ENCODE peak calls at places on chromosomes 6 and 20, in nine cellular contexts. One of them, this sample, is unnamed.

GRCh38 chr6:98769546-98769945 is 64.8 kb upstream of the POU3F2 start:
- DNase-seq in fibroblast of the aortic adventitia: peak
- DNase-seq in osteocyte: no peak
- DNase-seq in kidney: no peak
- DNase-seq in AG08395: peak
- DNase-seq in NCI-H524: peak
- DNase-seq in activated CD8-positive, alpha-beta T cell treated with anti-CD3 and anti-CD28 coated beads, Interleukin-2, amount 10 ng/mL, durations not matched to agents 7 days and 5 days: peak
- DNase-seq in KBM-7: peak
- DNase-seq in caudate nucleus: no peak
- DNase-seq in this sample: peak

GRCh38 chr6:36384095-36384494 is 3.4 kb downstream of the ETV7 start:
- DNase-seq in AG08395: no peak
- DNase-seq in activated CD8-positive, alpha-beta T cell treated with anti-CD3 and anti-CD28 coated beads, Interleukin-2, amount 10 ng/mL, durations not matched to agents 7 days and 5 days: no peak
- DNase-seq in caudate nucleus: no peak
- DNase-seq in KBM-7: no peak
- DNase-seq in osteocyte: no peak
- DNase-seq in kidney: no peak
- DNase-seq in fibroblast of the aortic adventitia: no peak
- DNase-seq in NCI-H524: no peak
- DNase-seq in this sample: no peak

GRCh38 chr6:136095961-136096360 is 154.2 kb downstream of the MTFR2 start:
- DNase-seq in activated CD8-positive, alpha-beta T cell treated with anti-CD3 and anti-CD28 coated beads, Interleukin-2, amount 10 ng/mL, durations not matched to agents 7 days and 5 days: no peak
- DNase-seq in AG08395: peak
- DNase-seq in fibroblast of the aortic adventitia: peak
- DNase-seq in NCI-H524: no peak
- DNase-seq in caudate nucleus: no peak
- DNase-seq in kidney: no peak
- DNase-seq in KBM-7: no peak
- DNase-seq in osteocyte: no peak
- DNase-seq in this sample: no peak

GRCh38 chr6:15249371-15250019 is 3.6 kb downstream of the JARID2 start:
- DNase-seq in kidney: no peak
- DNase-seq in caudate nucleus: peak
- DNase-seq in KBM-7: no peak
- DNase-seq in activated CD8-positive, alpha-beta T cell treated with anti-CD3 and anti-CD28 coated beads, Interleukin-2, amount 10 ng/mL, durations not matched to agents 7 days and 5 days: no peak
- DNase-seq in NCI-H524: peak
- DNase-seq in AG08395: no peak
- DNase-seq in fibroblast of the aortic adventitia: peak
- DNase-seq in osteocyte: no peak
- DNase-seq in this sample: no peak

GRCh38 chr6:3417473-3417872 is 39.4 kb downstream of the SLC22A23 start:
- DNase-seq in KBM-7: no peak
- DNase-seq in osteocyte: no peak
- DNase-seq in fibroblast of the aortic adventitia: no peak
- DNase-seq in caudate nucleus: no peak
- DNase-seq in kidney: no peak
- DNase-seq in NCI-H524: no peak
- DNase-seq in AG08395: no peak
- DNase-seq in activated CD8-positive, alpha-beta T cell treated with anti-CD3 and anti-CD28 coated beads, Interleukin-2, amount 10 ng/mL, durations not matched to agents 7 days and 5 days: no peak
- DNase-seq in this sample: no peak

GRCh38 chr20:62946918-62947317 is 5.6 kb upstream of the SLC17A9 start:
- DNase-seq in KBM-7: no peak
- DNase-seq in caudate nucleus: no peak
- DNase-seq in NCI-H524: no peak
- DNase-seq in osteocyte: no peak
- DNase-seq in activated CD8-positive, alpha-beta T cell treated with anti-CD3 and anti-CD28 coated beads, Interleukin-2, amount 10 ng/mL, durations not matched to agents 7 days and 5 days: no peak
- DNase-seq in fibroblast of the aortic adventitia: peak
- DNase-seq in AG08395: no peak
- DNase-seq in kidney: peak
- DNase-seq in this sample: no peak

GRCh38 chr20:40304119-40304518 is 384.9 kb downstream of the MAFB start:
- DNase-seq in fibroblast of the aortic adventitia: no peak
- DNase-seq in NCI-H524: no peak
- DNase-seq in KBM-7: no peak
- DNase-seq in osteocyte: no peak
- DNase-seq in caudate nucleus: no peak
- DNase-seq in AG08395: no peak
- DNase-seq in kidney: no peak
- DNase-seq in activated CD8-positive, alpha-beta T cell treated with anti-CD3 and anti-CD28 coated beads, Interleukin-2, amount 10 ng/mL, durations not matched to agents 7 days and 5 days: no peak
- DNase-seq in this sample: no peak

GRCh38 chr6:3286641-3287171 is 28.0 kb downstream of the PSMG4 start:
- DNase-seq in activated CD8-positive, alpha-beta T cell treated with anti-CD3 and anti-CD28 coated beads, Interleukin-2, amount 10 ng/mL, durations not matched to agents 7 days and 5 days: no peak
- DNase-seq in KBM-7: no peak
- DNase-seq in fibroblast of the aortic adventitia: no peak
- DNase-seq in osteocyte: no peak
- DNase-seq in caudate nucleus: no peak
- DNase-seq in AG08395: no peak
- DNase-seq in kidney: peak
- DNase-seq in NCI-H524: no peak
- DNase-seq in this sample: no peak

GRCh38 chr6:119637768-119638167 is 288.2 kb upstream of the MAN1A1 start:
- DNase-seq in caudate nucleus: no peak
- DNase-seq in osteocyte: no peak
- DNase-seq in KBM-7: peak
- DNase-seq in NCI-H524: no peak
- DNase-seq in kidney: no peak
- DNase-seq in AG08395: no peak
- DNase-seq in fibroblast of the aortic adventitia: no peak
- DNase-seq in activated CD8-positive, alpha-beta T cell treated with anti-CD3 and anti-CD28 coated beads, Interleukin-2, amount 10 ng/mL, durations not matched to agents 7 days and 5 days: no peak
- DNase-seq in this sample: no peak

GRCh38 chr6:169277619-169278018 is 24.0 kb upstream of the THBS2 start:
- DNase-seq in osteocyte: no peak
- DNase-seq in fibroblast of the aortic adventitia: no peak
- DNase-seq in activated CD8-positive, alpha-beta T cell treated with anti-CD3 and anti-CD28 coated beads, Interleukin-2, amount 10 ng/mL, durations not matched to agents 7 days and 5 days: no peak
- DNase-seq in NCI-H524: no peak
- DNase-seq in AG08395: no peak
- DNase-seq in caudate nucleus: no peak
- DNase-seq in KBM-7: no peak
- DNase-seq in kidney: no peak
- DNase-seq in this sample: no peak

GRCh38 chr6:125050663-125051318 is 88.6 kb downstream of the RNF217 start:
- DNase-seq in activated CD8-positive, alpha-beta T cell treated with anti-CD3 and anti-CD28 coated beads, Interleukin-2, amount 10 ng/mL, durations not matched to agents 7 days and 5 days: no peak
- DNase-seq in AG08395: no peak
- DNase-seq in caudate nucleus: no peak
- DNase-seq in KBM-7: no peak
- DNase-seq in kidney: no peak
- DNase-seq in fibroblast of the aortic adventitia: no peak
- DNase-seq in NCI-H524: no peak
- DNase-seq in osteocyte: no peak
- DNase-seq in this sample: no peak

GRCh38 chr6:3335169-3335568 is 76.4 kb downstream of the PSMG4 start:
- DNase-seq in fibroblast of the aortic adventitia: no peak
- DNase-seq in caudate nucleus: no peak
- DNase-seq in kidney: no peak
- DNase-seq in KBM-7: no peak
- DNase-seq in activated CD8-positive, alpha-beta T cell treated with anti-CD3 and anti-CD28 coated beads, Interleukin-2, amount 10 ng/mL, durations not matched to agents 7 days and 5 days: no peak
- DNase-seq in AG08395: no peak
- DNase-seq in NCI-H524: no peak
- DNase-seq in osteocyte: no peak
- DNase-seq in this sample: no peak

GRCh38 chr6:40139447-40139846 is 205.2 kb upstream of the MOCS1 start:
- DNase-seq in osteocyte: no peak
- DNase-seq in caudate nucleus: no peak
- DNase-seq in activated CD8-positive, alpha-beta T cell treated with anti-CD3 and anti-CD28 coated beads, Interleukin-2, amount 10 ng/mL, durations not matched to agents 7 days and 5 days: no peak
- DNase-seq in NCI-H524: no peak
- DNase-seq in fibroblast of the aortic adventitia: no peak
- DNase-seq in kidney: no peak
- DNase-seq in AG08395: no peak
- DNase-seq in KBM-7: no peak
- DNase-seq in this sample: no peak

GRCh38 chr20:16719421-16719820 is 10.4 kb upstream of the SNRPB2 start:
- DNase-seq in KBM-7: no peak
- DNase-seq in activated CD8-positive, alpha-beta T cell treated with anti-CD3 and anti-CD28 coated beads, Interleukin-2, amount 10 ng/mL, durations not matched to agents 7 days and 5 days: no peak
- DNase-seq in osteocyte: no peak
- DNase-seq in kidney: no peak
- DNase-seq in caudate nucleus: no peak
- DNase-seq in fibroblast of the aortic adventitia: no peak
- DNase-seq in AG08395: no peak
- DNase-seq in NCI-H524: no peak
- DNase-seq in this sample: no peak